ENCODE peak calls at places on chromosomes 11 and 22, in ten cellular contexts. F, K, Q, E, C, M, A, X, L and I are unnamed samples.

GRCh38 chr22:49402169-49402568 is 425.5 kb downstream of the BRD1 start:
- DNase-seq in M (no peak), A (no peak), C (peak), K (peak), E (no peak), Q (no peak), X (no peak), F (peak), L (no peak), I (no peak)

GRCh38 chr11:33735166-33735425 is 1.1 kb downstream of the CD59 start:
- DNase-seq in L (no peak), X (no peak), C (no peak), E (no peak), K (no peak), Q (no peak), F (no peak), A (no peak), M (no peak), I (no peak)

GRCh38 chr11:89381094-89381493 is 110.1 kb downstream of the NOX4 start:
- DNase-seq in A (no peak), Q (no peak), C (no peak), L (no peak), F (no peak), K (no peak), M (no peak), X (peak), E (peak), I (peak)

GRCh38 chr11:82903843-82904586 is 2.5 kb downstream of the DDIAS start:
- DNase-seq in L (no peak), Q (no peak), X (no peak), F (no peak), M (no peak), A (no peak), E (no peak), C (no peak), K (no peak), I (no peak)

GRCh38 chr22:27488456-27489224 is 312.9 kb downstream of the MN1 start:
- DNase-seq in K (no peak), X (no peak), A (no peak), F (no peak), C (no peak), L (no peak), Q (no peak), E (peak), M (no peak), I (no peak)

GRCh38 chr11:18705651-18706281 is 7.2 kb downstream of the TMEM86A start:
- DNase-seq in M (peak), A (no peak), C (peak), L (no peak), E (no peak), K (peak), Q (peak), F (peak), X (no peak), I (no peak)

GRCh38 chr22:20438678-20439492 is 1.3 kb upstream of the SCARF2 start:
- DNase-seq in X (peak), Q (no peak), A (no peak), K (peak), L (no peak), M (no peak), F (peak), E (no peak), C (peak), I (no peak)

GRCh38 chr11:18384157-18384641 is 10.2 kb upstream of the LDHA start:
- DNase-seq in K (no peak), F (peak), A (no peak), E (peak), Q (no peak), L (no peak), M (peak), X (peak), C (peak), I (no peak)

GRCh38 chr11:92240946-92241345 is 16.3 kb downstream of the FAT3 start:
- DNase-seq in L (no peak), Q (no peak), C (no peak), A (no peak), F (no peak), X (no peak), E (no peak), M (no peak), K (no peak), I (no peak)

GRCh38 chr22:35451602-35452001 is 51.7 kb downstream of the MCM5 start:
- DNase-seq in K (no peak), A (no peak), F (no peak), L (no peak), Q (no peak), X (no peak), E (no peak), C (no peak), M (peak), I (no peak)